ENCODE peak calls at places on chromosomes 12 and 14, in nine cellular contexts. One of them, this sample, is unnamed.

GRCh38 chr12:109120557-109120956 is 4.2 kb downstream of the ACACB start:
- DNase-seq in AG20443: no peak
- DNase-seq in T-cell: no peak
- DNase-seq in psoas muscle: no peak
- DNase-seq in LoVo: no peak
- DNase-seq in MV-4-11: no peak
- DNase-seq in stimulated activated CD8-positive, alpha-beta memory T cell treated with anti-CD3 and anti-CD28 coated beads, Interleukin-4, amount 100 ng/mL, for 4 hours: no peak
- DNase-seq in GM03348: no peak
- DNase-seq in GM12865: no peak
- DNase-seq in this sample: no peak

GRCh38 chr14:34718750-34719304 is 4.4 kb upstream of the CFL2 start:
- DNase-seq in AG20443: peak
- DNase-seq in T-cell: no peak
- DNase-seq in psoas muscle: no peak
- DNase-seq in LoVo: no peak
- DNase-seq in MV-4-11: no peak
- DNase-seq in stimulated activated CD8-positive, alpha-beta memory T cell treated with anti-CD3 and anti-CD28 coated beads, Interleukin-4, amount 100 ng/mL, for 4 hours: no peak
- DNase-seq in GM03348: peak
- DNase-seq in GM12865: no peak
- DNase-seq in this sample: no peak

GRCh38 chr12:5830121-5830520 is 114.9 kb downstream of the ANO2 start:
- DNase-seq in AG20443: no peak
- DNase-seq in T-cell: no peak
- DNase-seq in psoas muscle: no peak
- DNase-seq in LoVo: no peak
- DNase-seq in MV-4-11: peak
- DNase-seq in stimulated activated CD8-positive, alpha-beta memory T cell treated with anti-CD3 and anti-CD28 coated beads, Interleukin-4, amount 100 ng/mL, for 4 hours: no peak
- DNase-seq in GM03348: no peak
- DNase-seq in GM12865: no peak
- DNase-seq in this sample: no peak

GRCh38 chr12:4012977-4013968 is 140.1 kb upstream of the PARP11 start:
- DNase-seq in AG20443: no peak
- DNase-seq in T-cell: no peak
- DNase-seq in psoas muscle: no peak
- DNase-seq in LoVo: no peak
- DNase-seq in MV-4-11: no peak
- DNase-seq in stimulated activated CD8-positive, alpha-beta memory T cell treated with anti-CD3 and anti-CD28 coated beads, Interleukin-4, amount 100 ng/mL, for 4 hours: no peak
- DNase-seq in GM03348: no peak
- DNase-seq in GM12865: no peak
- DNase-seq in this sample: peak

GRCh38 chr12:109440851-109441490 is 36.1 kb downstream of the KCTD10 start:
- DNase-seq in AG20443: no peak
- DNase-seq in T-cell: no peak
- DNase-seq in psoas muscle: no peak
- DNase-seq in LoVo: no peak
- DNase-seq in MV-4-11: no peak
- DNase-seq in stimulated activated CD8-positive, alpha-beta memory T cell treated with anti-CD3 and anti-CD28 coated beads, Interleukin-4, amount 100 ng/mL, for 4 hours: no peak
- DNase-seq in GM03348: no peak
- DNase-seq in GM12865: no peak
- DNase-seq in this sample: no peak

GRCh38 chr14:76902591-76902990 is 76.4 kb downstream of the LRRC74A start:
- DNase-seq in AG20443: no peak
- DNase-seq in T-cell: no peak
- DNase-seq in psoas muscle: no peak
- DNase-seq in LoVo: no peak
- DNase-seq in MV-4-11: no peak
- DNase-seq in stimulated activated CD8-positive, alpha-beta memory T cell treated with anti-CD3 and anti-CD28 coated beads, Interleukin-4, amount 100 ng/mL, for 4 hours: no peak
- DNase-seq in GM03348: no peak
- DNase-seq in GM12865: no peak
- DNase-seq in this sample: no peak

GRCh38 chr14:23137221-23138172 is 18.4 kb upstream of the CEBPE start:
- DNase-seq in AG20443: no peak
- DNase-seq in T-cell: no peak
- DNase-seq in psoas muscle: no peak
- DNase-seq in LoVo: no peak
- DNase-seq in MV-4-11: no peak
- DNase-seq in stimulated activated CD8-positive, alpha-beta memory T cell treated with anti-CD3 and anti-CD28 coated beads, Interleukin-4, amount 100 ng/mL, for 4 hours: no peak
- DNase-seq in GM03348: no peak
- DNase-seq in GM12865: no peak
- DNase-seq in this sample: no peak

GRCh38 chr12:79618848-79619404 is 71.8 kb downstream of the PAWR start:
- DNase-seq in AG20443: peak
- DNase-seq in T-cell: no peak
- DNase-seq in psoas muscle: no peak
- DNase-seq in LoVo: peak
- DNase-seq in MV-4-11: no peak
- DNase-seq in stimulated activated CD8-positive, alpha-beta memory T cell treated with anti-CD3 and anti-CD28 coated beads, Interleukin-4, amount 100 ng/mL, for 4 hours: no peak
- DNase-seq in GM03348: peak
- DNase-seq in GM12865: no peak
- DNase-seq in this sample: peak

GRCh38 chr14:84826349-84826748 is 703.6 kb upstream of the FLRT2 start:
- DNase-seq in AG20443: no peak
- DNase-seq in T-cell: no peak
- DNase-seq in psoas muscle: no peak
- DNase-seq in LoVo: no peak
- DNase-seq in MV-4-11: no peak
- DNase-seq in stimulated activated CD8-positive, alpha-beta memory T cell treated with anti-CD3 and anti-CD28 coated beads, Interleukin-4, amount 100 ng/mL, for 4 hours: no peak
- DNase-seq in GM03348: no peak
- DNase-seq in GM12865: no peak
- DNase-seq in this sample: no peak

GRCh38 chr14:61973981-61974380 is 211.8 kb downstream of the SNAPC1 start:
- DNase-seq in AG20443: peak
- DNase-seq in T-cell: no peak
- DNase-seq in psoas muscle: no peak
- DNase-seq in LoVo: no peak
- DNase-seq in MV-4-11: no peak
- DNase-seq in stimulated activated CD8-positive, alpha-beta memory T cell treated with anti-CD3 and anti-CD28 coated beads, Interleukin-4, amount 100 ng/mL, for 4 hours: no peak
- DNase-seq in GM03348: peak
- DNase-seq in GM12865: no peak
- DNase-seq in this sample: no peak

GRCh38 chr12:47573146-47573659 is 132.6 kb downstream of the RPAP3 start:
- DNase-seq in AG20443: no peak
- DNase-seq in T-cell: no peak
- DNase-seq in psoas muscle: no peak
- DNase-seq in LoVo: no peak
- DNase-seq in MV-4-11: no peak
- DNase-seq in stimulated activated CD8-positive, alpha-beta memory T cell treated with anti-CD3 and anti-CD28 coated beads, Interleukin-4, amount 100 ng/mL, for 4 hours: no peak
- DNase-seq in GM03348: no peak
- DNase-seq in GM12865: no peak
- DNase-seq in this sample: no peak

GRCh38 chr14:20347747-20348146 is 4.3 kb downstream of the PARP2 start:
- DNase-seq in AG20443: no peak
- DNase-seq in T-cell: no peak
- DNase-seq in psoas muscle: no peak
- DNase-seq in LoVo: no peak
- DNase-seq in MV-4-11: no peak
- DNase-seq in stimulated activated CD8-positive, alpha-beta memory T cell treated with anti-CD3 and anti-CD28 coated beads, Interleukin-4, amount 100 ng/mL, for 4 hours: no peak
- DNase-seq in GM03348: no peak
- DNase-seq in GM12865: no peak
- DNase-seq in this sample: no peak

GRCh38 chr12:26787125-26787495 is 45.9 kb downstream of the ITPR2 start:
- DNase-seq in AG20443: peak
- DNase-seq in T-cell: no peak
- DNase-seq in psoas muscle: no peak
- DNase-seq in LoVo: no peak
- DNase-seq in MV-4-11: no peak
- DNase-seq in stimulated activated CD8-positive, alpha-beta memory T cell treated with anti-CD3 and anti-CD28 coated beads, Interleukin-4, amount 100 ng/mL, for 4 hours: no peak
- DNase-seq in GM03348: peak
- DNase-seq in GM12865: no peak
- DNase-seq in this sample: no peak

GRCh38 chr12:116366456-116366776 is 88.9 kb upstream of the MED13L start:
- DNase-seq in AG20443: no peak
- DNase-seq in T-cell: no peak
- DNase-seq in psoas muscle: peak
- DNase-seq in LoVo: no peak
- DNase-seq in MV-4-11: no peak
- DNase-seq in stimulated activated CD8-positive, alpha-beta memory T cell treated with anti-CD3 and anti-CD28 coated beads, Interleukin-4, amount 100 ng/mL, for 4 hours: no peak
- DNase-seq in GM03348: no peak
- DNase-seq in GM12865: no peak
- DNase-seq in this sample: no peak

GRCh38 chr12:1443421-1444141 is 150.8 kb downstream of the FBXL14 start:
- DNase-seq in AG20443: peak
- DNase-seq in T-cell: no peak
- DNase-seq in psoas muscle: no peak
- DNase-seq in LoVo: no peak
- DNase-seq in MV-4-11: no peak
- DNase-seq in stimulated activated CD8-positive, alpha-beta memory T cell treated with anti-CD3 and anti-CD28 coated beads, Interleukin-4, amount 100 ng/mL, for 4 hours: no peak
- DNase-seq in GM03348: peak
- DNase-seq in GM12865: no peak
- DNase-seq in this sample: no peak

GRCh38 chr12:97167598-97167997 is 260.5 kb downstream of the NEDD1 start:
- DNase-seq in AG20443: no peak
- DNase-seq in T-cell: no peak
- DNase-seq in psoas muscle: no peak
- DNase-seq in LoVo: no peak
- DNase-seq in MV-4-11: peak
- DNase-seq in stimulated activated CD8-positive, alpha-beta memory T cell treated with anti-CD3 and anti-CD28 coated beads, Interleukin-4, amount 100 ng/mL, for 4 hours: no peak
- DNase-seq in GM03348: no peak
- DNase-seq in GM12865: no peak
- DNase-seq in this sample: no peak

GRCh38 chr12:22360772-22361171 is 26.3 kb upstream of the ST8SIA1 start:
- DNase-seq in AG20443: no peak
- DNase-seq in T-cell: no peak
- DNase-seq in psoas muscle: no peak
- DNase-seq in LoVo: no peak
- DNase-seq in MV-4-11: peak
- DNase-seq in stimulated activated CD8-positive, alpha-beta memory T cell treated with anti-CD3 and anti-CD28 coated beads, Interleukin-4, amount 100 ng/mL, for 4 hours: no peak
- DNase-seq in GM03348: no peak
- DNase-seq in GM12865: no peak
- DNase-seq in this sample: no peak

GRCh38 chr14:105087308-105087962 is 22.2 kb upstream of the GPR132 start:
- DNase-seq in AG20443: peak
- DNase-seq in T-cell: no peak
- DNase-seq in psoas muscle: no peak
- DNase-seq in LoVo: no peak
- DNase-seq in MV-4-11: no peak
- DNase-seq in stimulated activated CD8-positive, alpha-beta memory T cell treated with anti-CD3 and anti-CD28 coated beads, Interleukin-4, amount 100 ng/mL, for 4 hours: no peak
- DNase-seq in GM03348: peak
- DNase-seq in GM12865: no peak
- DNase-seq in this sample: no peak

GRCh38 chr12:122732170-122732569 is 1.5 kb upstream of the HCAR1 start:
- DNase-seq in AG20443: no peak
- DNase-seq in T-cell: no peak
- DNase-seq in psoas muscle: no peak
- DNase-seq in LoVo: no peak
- DNase-seq in MV-4-11: peak
- DNase-seq in stimulated activated CD8-positive, alpha-beta memory T cell treated with anti-CD3 and anti-CD28 coated beads, Interleukin-4, amount 100 ng/mL, for 4 hours: no peak
- DNase-seq in GM03348: no peak
- DNase-seq in GM12865: no peak
- DNase-seq in this sample: no peak

GRCh38 chr12:21675096-21675495 is 17.5 kb upstream of the LDHB start:
- DNase-seq in AG20443: no peak
- DNase-seq in T-cell: no peak
- DNase-seq in psoas muscle: no peak
- DNase-seq in LoVo: no peak
- DNase-seq in MV-4-11: no peak
- DNase-seq in stimulated activated CD8-positive, alpha-beta memory T cell treated with anti-CD3 and anti-CD28 coated beads, Interleukin-4, amount 100 ng/mL, for 4 hours: no peak
- DNase-seq in GM03348: no peak
- DNase-seq in GM12865: no peak
- DNase-seq in this sample: no peak

GRCh38 chr12:122730215-122731014 is at the start of gene HCAR1:
- DNase-seq in AG20443: no peak
- DNase-seq in T-cell: peak
- DNase-seq in psoas muscle: no peak
- DNase-seq in LoVo: no peak
- DNase-seq in MV-4-11: peak
- DNase-seq in stimulated activated CD8-positive, alpha-beta memory T cell treated with anti-CD3 and anti-CD28 coated beads, Interleukin-4, amount 100 ng/mL, for 4 hours: no peak
- DNase-seq in GM03348: no peak
- DNase-seq in GM12865: peak
- DNase-seq in this sample: no peak

GRCh38 chr12:19614601-19615442 is 175.5 kb downstream of the AEBP2 start:
- DNase-seq in AG20443: no peak
- DNase-seq in T-cell: no peak
- DNase-seq in psoas muscle: no peak
- DNase-seq in LoVo: no peak
- DNase-seq in MV-4-11: no peak
- DNase-seq in stimulated activated CD8-positive, alpha-beta memory T cell treated with anti-CD3 and anti-CD28 coated beads, Interleukin-4, amount 100 ng/mL, for 4 hours: no peak
- DNase-seq in GM03348: no peak
- DNase-seq in GM12865: no peak
- DNase-seq in this sample: no peak

GRCh38 chr14:23562822-23563472 is 4.6 kb downstream of the AP1G2 start:
- DNase-seq in AG20443: peak
- DNase-seq in T-cell: peak
- DNase-seq in psoas muscle: no peak
- DNase-seq in LoVo: peak
- DNase-seq in MV-4-11: peak
- DNase-seq in stimulated activated CD8-positive, alpha-beta memory T cell treated with anti-CD3 and anti-CD28 coated beads, Interleukin-4, amount 100 ng/mL, for 4 hours: peak
- DNase-seq in GM03348: peak
- DNase-seq in GM12865: peak
- DNase-seq in this sample: no peak

GRCh38 chr14:72679106-72679505 is 214.8 kb downstream of the DPF3 start:
- DNase-seq in AG20443: no peak
- DNase-seq in T-cell: no peak
- DNase-seq in psoas muscle: peak
- DNase-seq in LoVo: no peak
- DNase-seq in MV-4-11: no peak
- DNase-seq in stimulated activated CD8-positive, alpha-beta memory T cell treated with anti-CD3 and anti-CD28 coated beads, Interleukin-4, amount 100 ng/mL, for 4 hours: no peak
- DNase-seq in GM03348: no peak
- DNase-seq in GM12865: no peak
- DNase-seq in this sample: no peak

GRCh38 chr12:59149995-59150642 is 229.8 kb upstream of the LRIG3 start:
- DNase-seq in AG20443: peak
- DNase-seq in T-cell: no peak
- DNase-seq in psoas muscle: no peak
- DNase-seq in LoVo: peak
- DNase-seq in MV-4-11: peak
- DNase-seq in stimulated activated CD8-positive, alpha-beta memory T cell treated with anti-CD3 and anti-CD28 coated beads, Interleukin-4, amount 100 ng/mL, for 4 hours: no peak
- DNase-seq in GM03348: peak
- DNase-seq in GM12865: peak
- DNase-seq in this sample: peak

GRCh38 chr14:105294142-105294597 is 6.6 kb downstream of the BRF1 start:
- DNase-seq in AG20443: peak
- DNase-seq in T-cell: peak
- DNase-seq in psoas muscle: no peak
- DNase-seq in LoVo: no peak
- DNase-seq in MV-4-11: peak
- DNase-seq in stimulated activated CD8-positive, alpha-beta memory T cell treated with anti-CD3 and anti-CD28 coated beads, Interleukin-4, amount 100 ng/mL, for 4 hours: no peak
- DNase-seq in GM03348: no peak
- DNase-seq in GM12865: peak
- DNase-seq in this sample: no peak

GRCh38 chr14:40222996-40223395 is 790.8 kb upstream of the FBXO33 start:
- DNase-seq in AG20443: no peak
- DNase-seq in T-cell: no peak
- DNase-seq in psoas muscle: no peak
- DNase-seq in LoVo: no peak
- DNase-seq in MV-4-11: no peak
- DNase-seq in stimulated activated CD8-positive, alpha-beta memory T cell treated with anti-CD3 and anti-CD28 coated beads, Interleukin-4, amount 100 ng/mL, for 4 hours: no peak
- DNase-seq in GM03348: no peak
- DNase-seq in GM12865: no peak
- DNase-seq in this sample: no peak

GRCh38 chr12:76952995-76953394 is 74.2 kb upstream of the CSRP2 start:
- DNase-seq in AG20443: no peak
- DNase-seq in T-cell: no peak
- DNase-seq in psoas muscle: no peak
- DNase-seq in LoVo: no peak
- DNase-seq in MV-4-11: no peak
- DNase-seq in stimulated activated CD8-positive, alpha-beta memory T cell treated with anti-CD3 and anti-CD28 coated beads, Interleukin-4, amount 100 ng/mL, for 4 hours: no peak
- DNase-seq in GM03348: no peak
- DNase-seq in GM12865: no peak
- DNase-seq in this sample: no peak

GRCh38 chr12:124809878-124810277 is 53.8 kb downstream of the SCARB1 start:
- DNase-seq in AG20443: peak
- DNase-seq in T-cell: no peak
- DNase-seq in psoas muscle: no peak
- DNase-seq in LoVo: no peak
- DNase-seq in MV-4-11: no peak
- DNase-seq in stimulated activated CD8-positive, alpha-beta memory T cell treated with anti-CD3 and anti-CD28 coated beads, Interleukin-4, amount 100 ng/mL, for 4 hours: no peak
- DNase-seq in GM03348: peak
- DNase-seq in GM12865: no peak
- DNase-seq in this sample: no peak

GRCh38 chr12:32257695-32258496 is 141.5 kb upstream of the FGD4 start:
- DNase-seq in AG20443: no peak
- DNase-seq in T-cell: no peak
- DNase-seq in psoas muscle: no peak
- DNase-seq in LoVo: no peak
- DNase-seq in MV-4-11: peak
- DNase-seq in stimulated activated CD8-positive, alpha-beta memory T cell treated with anti-CD3 and anti-CD28 coated beads, Interleukin-4, amount 100 ng/mL, for 4 hours: no peak
- DNase-seq in GM03348: no peak
- DNase-seq in GM12865: no peak
- DNase-seq in this sample: no peak

GRCh38 chr14:73237219-73237785 is at the start of gene PAPLN:
- DNase-seq in AG20443: peak
- DNase-seq in T-cell: no peak
- DNase-seq in psoas muscle: peak
- DNase-seq in LoVo: peak
- DNase-seq in MV-4-11: no peak
- DNase-seq in stimulated activated CD8-positive, alpha-beta memory T cell treated with anti-CD3 and anti-CD28 coated beads, Interleukin-4, amount 100 ng/mL, for 4 hours: no peak
- DNase-seq in GM03348: no peak
- DNase-seq in GM12865: no peak
- DNase-seq in this sample: no peak